ENCODE peak calls at places on chromosomes 16 and 17, in ten cellular contexts. V is suprapubic skin, K is esophagus muscularis mucosa, C is colonic mucosa, O is stomach, I is spleen, E is endodermal cell, P is lung, G is uterus, F is psoas muscle. L is an unnamed sample. For H3K9me3 and H3K4me1, the result is how much of the 10 kb centered on the place peaks cover.

GRCh38 chr16:2468142-2468724 is 2.9 kb upstream of the NTN3 start:
- DNase-seq in V (no peak), K (no peak), C (no peak), O (no peak), I (no peak), E (peak), P (no peak), G (no peak), F (no peak), L (peak)

GRCh38 chr17:59763861-59764260 is 56.4 kb downstream of the VMP1 start:
- DNase-seq in V (no peak), K (no peak), C (no peak), O (no peak), I (no peak), E (no peak), P (no peak), G (no peak), F (no peak), L (no peak)

GRCh38 chr17:68910256-68910705 is 44.9 kb downstream of the ABCA8 start:
- DNase-seq in V (no peak), K (no peak), C (no peak), O (no peak), I (no peak), E (peak), P (no peak), G (peak), F (peak), L (no peak)

GRCh38 chr16:25895371-25895770 is 203.6 kb downstream of the HS3ST4 start:
- DNase-seq in V (no peak), K (no peak), C (no peak), O (no peak), I (no peak), E (no peak), P (no peak), G (no peak), F (no peak), L (no peak)

GRCh38 chr17:44487170-44487569 is 16.0 kb downstream of the GPATCH8 start:
- DNase-seq in V (no peak), K (no peak), C (no peak), O (no peak), I (no peak), E (no peak), P (no peak), G (no peak), F (no peak), L (no peak)

GRCh38 chr17:50027639-50028206 is 28.2 kb upstream of the ITGA3 start:
- DNase-seq in V (no peak), K (no peak), C (peak), O (peak), I (no peak), E (peak), P (peak), G (peak), F (peak), L (peak)

GRCh38 chr17:65931246-65932149 is 260.4 kb downstream of the CEP112 start:
- DNase-seq in V (no peak), K (no peak), C (no peak), O (no peak), I (no peak), E (no peak), P (no peak), G (no peak), F (no peak), L (no peak)

GRCh38 chr17:33049781-33050414 is 58.3 kb downstream of the SPACA3 start:
- DNase-seq in V (no peak), K (peak), C (peak), O (peak), I (no peak), E (peak), P (no peak), G (peak), F (no peak), L (peak)

GRCh38 chr17:39791296-39791992 is 53.7 kb downstream of the GRB7 start:
- DNase-seq in V (no peak), K (no peak), C (no peak), O (no peak), I (no peak), E (no peak), P (no peak), G (no peak), F (no peak), L (no peak)

GRCh38 chr17:3980381-3980975 is 16.2 kb upstream of the ATP2A3 start:
- DNase-seq in V (no peak), K (no peak), C (no peak), O (no peak), I (no peak), E (peak), P (no peak), G (no peak), F (peak), L (no peak)

GRCh38 chr16:74973304-74973703 is 11.6 kb downstream of the WDR59 start:
- DNase-seq in V (no peak), K (no peak), C (no peak), O (no peak), I (peak), E (no peak), P (no peak), G (no peak), F (no peak), L (no peak)

GRCh38 chr16:71426069-71426879 is 15.6 kb downstream of the TLE7 start:
- DNase-seq in V (peak), K (no peak), C (peak), O (no peak), I (peak), E (peak), P (no peak), G (peak), F (no peak), L (peak)

GRCh38 chr16:71626858-71627213 is 852 bp downstream of the MARVELD3 start:
- DNase-seq in V (no peak), K (no peak), C (peak), O (peak), I (peak), E (peak), P (peak), G (no peak), F (no peak), L (peak)

GRCh38 chr17:68391561-68392268 is 65.6 kb downstream of the WIPI1 start:
- DNase-seq in V (no peak), K (peak), C (peak), O (no peak), I (no peak), E (peak), P (peak), G (no peak), F (no peak), L (no peak)

GRCh38 chr17:82295472-82295814 is 21.9 kb upstream of the CSNK1D start:
- DNase-seq in V (no peak), K (no peak), C (no peak), O (no peak), I (no peak), E (no peak), P (no peak), G (no peak), F (no peak), L (no peak)

GRCh38 chr16:66845791-66846221 is 1.6 kb downstream of the CA7 start:
- DNase-seq in V (peak), K (no peak), C (no peak), O (no peak), I (no peak), E (peak), P (no peak), G (no peak), F (no peak), L (no peak)

GRCh38 chr16:52964290-52964689 is 88.4 kb downstream of the CHD9NB start:
- DNase-seq in V (no peak), K (no peak), C (no peak), O (no peak), I (no peak), E (no peak), P (no peak), G (no peak), F (no peak), L (no peak)

GRCh38 chr17:52227926-52228325 is 69.4 kb upstream of the CA10 start:
- DNase-seq in V (no peak), K (no peak), C (no peak), O (no peak), I (no peak), E (no peak), P (no peak), G (no peak), F (no peak), L (no peak)

DNA sequence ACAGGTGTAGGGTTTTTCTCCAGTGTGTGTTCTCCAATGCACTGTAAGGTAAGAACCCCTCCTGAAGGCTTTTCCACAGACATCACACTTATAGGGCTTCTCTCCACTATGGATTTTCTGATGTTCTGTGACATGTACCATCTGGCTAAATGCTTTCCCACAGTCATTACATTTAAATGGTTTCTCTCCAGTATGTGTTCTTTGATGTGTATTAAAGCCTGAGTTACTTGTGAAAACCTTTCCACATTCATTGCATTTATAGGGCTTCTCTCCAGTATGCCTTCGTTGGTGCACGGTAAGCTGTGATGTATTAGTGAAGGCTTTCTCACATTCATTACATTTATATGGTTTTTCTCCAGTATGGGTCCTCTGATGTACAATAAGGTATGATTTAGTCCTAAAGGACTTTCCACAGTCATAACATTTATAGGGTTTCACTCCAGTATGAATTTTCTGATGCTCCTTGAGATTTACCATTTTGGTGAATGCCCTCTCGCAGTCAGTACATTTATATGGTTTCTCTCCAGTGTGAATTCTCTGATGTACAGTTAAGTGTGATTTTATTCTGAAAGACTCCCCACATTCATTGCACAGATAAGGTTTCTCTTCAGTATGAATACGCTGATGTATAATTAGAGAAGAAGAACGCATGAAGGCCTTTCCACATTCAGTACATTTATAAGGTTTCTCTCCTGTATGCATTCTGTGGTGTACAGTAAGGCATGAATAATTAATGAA is 30.9 kb downstream of the ZNF624 start:
- DNase-seq in V (no peak), K (no peak), C (no peak), O (no peak), I (no peak), E (no peak), P (no peak), G (no peak), F (no peak), L (no peak)
- H3K9me3 ChIP-seq in V (under half), K (under half), C (under half), O (under half), I (half or more), E (half or more), P (under half), G (under half), F (half or more), L (under half)

GRCh38 chr16:85610059-85610445 is 3.1 kb upstream of the GSE1 start:
- DNase-seq in V (no peak), K (no peak), C (peak), O (peak), I (peak), E (peak), P (no peak), G (no peak), F (no peak), L (no peak)
- H3K4me3 ChIP-seq in V (no peak), K (peak), C (no peak), O (peak), I (no peak), E (no peak), P (no peak), G (no peak), F (peak), L (no peak)

GRCh38 chr17:78391843-78392242 is 13.4 kb downstream of the PGS1 start:
- DNase-seq in V (no peak), K (no peak), C (no peak), O (no peak), I (no peak), E (no peak), P (no peak), G (no peak), F (no peak), L (no peak)
- H3K4me1 ChIP-seq in V (under half), K (half or more), C (under half), O (under half), I (half or more), E (under half), P (under half), G (under half), F (half or more), L (under half)

GRCh38 chr17:42886283-42887176 is 14.1 kb upstream of the G6PC1 start:
- DNase-seq in V (no peak), K (no peak), C (no peak), O (no peak), I (no peak), E (no peak), P (no peak), G (no peak), F (no peak), L (no peak)
- H3K9me3 ChIP-seq in V (under half), K (under half), C (under half), O (under half), I (under half), E (under half), P (under half), G (under half), F (under half), L (under half)

DNA sequence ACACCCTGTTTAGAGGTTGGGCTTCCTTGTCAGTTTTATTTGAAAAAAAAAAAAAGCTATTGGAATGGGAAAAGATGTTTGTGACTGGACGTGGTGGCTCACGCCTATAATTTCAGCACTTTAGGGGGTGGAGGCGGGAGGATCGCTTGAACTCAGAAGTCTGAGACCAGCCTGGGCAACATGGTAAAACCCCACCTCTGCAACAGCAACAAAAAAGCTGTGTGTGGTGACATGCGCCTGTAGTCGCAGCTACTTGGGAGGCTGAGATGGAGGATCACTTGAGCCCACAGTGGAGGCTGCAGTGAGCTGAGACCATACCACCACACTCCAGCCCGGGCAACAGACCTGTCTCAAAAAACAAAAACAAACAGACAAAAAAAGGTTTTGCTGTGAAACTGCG is 66.1 kb upstream of the SIAH1 start:
- DNase-seq in V (no peak), K (peak), C (no peak), O (no peak), I (no peak), E (no peak), P (no peak), G (no peak), F (no peak), L (no peak)
- H3K4me3 ChIP-seq in V (no peak), K (no peak), C (no peak), O (no peak), I (no peak), E (no peak), P (no peak), G (no peak), F (no peak), L (no peak)

DNA sequence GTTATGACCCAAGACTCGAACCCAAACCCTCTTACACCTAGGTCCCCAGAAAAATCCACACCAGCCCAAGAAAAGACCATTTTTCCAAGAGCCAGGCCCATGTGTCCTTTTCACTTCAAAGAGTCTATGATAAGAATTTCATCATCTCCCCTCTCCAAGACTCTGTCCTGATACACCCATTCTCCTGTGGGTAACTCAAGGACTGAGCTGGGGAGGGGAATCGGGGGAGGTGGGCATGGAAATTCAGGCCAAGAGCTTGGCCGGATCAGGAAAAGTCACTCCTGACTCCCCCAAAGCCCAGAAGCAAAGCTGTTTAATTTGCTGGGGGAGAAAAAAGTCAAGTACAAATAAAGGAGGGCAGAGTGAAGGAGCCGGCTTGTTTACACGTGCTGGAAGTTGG is 3.7 kb downstream of the ACLY start:
- DNase-seq in V (no peak), K (no peak), C (no peak), O (no peak), I (no peak), E (no peak), P (no peak), G (no peak), F (no peak), L (no peak)
- H3K4me1 ChIP-seq in V (under half), K (under half), C (under half), O (half or more), I (half or more), E (under half), P (under half), G (under half), F (under half), L (half or more)